ENCODE peak calls at places on chromosomes 7 and 10, in nine cellular contexts. One of them, this sample, is unnamed.

GRCh38 chr10:47081264-47081663 is 170.0 kb downstream of the PTPN20 start:
- DNase-seq in sigmoid colon: no peak
- DNase-seq in T-helper 9 cell: no peak
- DNase-seq in T-helper 2 cell: peak; percentile 51
- DNase-seq in EH: no peak
- DNase-seq in activated CD8-positive, alpha-beta memory T cell treated with anti-CD3 and anti-CD28 coated beads for 24 hours: no peak
- DNase-seq in IMR-90: no peak
- DNase-seq in colonic mucosa: no peak
- DNase-seq in activated CD4-positive, alpha-beta T cell treated with anti-CD3 and anti-CD28 coated beads for 24 hours: no peak
- DNase-seq in this sample: no peak

GRCh38 chr7:27178366-27178765 is 4.2 kb upstream of the HOXA10 start:
- DNase-seq in colonic mucosa: no peak
- DNase-seq in sigmoid colon: peak; percentile 83
- DNase-seq in activated CD8-positive, alpha-beta memory T cell treated with anti-CD3 and anti-CD28 coated beads for 24 hours: no peak
- DNase-seq in T-helper 2 cell: no peak
- DNase-seq in activated CD4-positive, alpha-beta T cell treated with anti-CD3 and anti-CD28 coated beads for 24 hours: no peak
- DNase-seq in IMR-90: no peak
- DNase-seq in EH: peak; percentile 74
- DNase-seq in T-helper 9 cell: no peak
- DNase-seq in this sample: no peak

GRCh38 chr10:108612485-108612884 is 1310.8 kb downstream of the XPNPEP1 start:
- DNase-seq in T-helper 2 cell: no peak
- DNase-seq in sigmoid colon: no peak
- DNase-seq in IMR-90: no peak
- DNase-seq in activated CD4-positive, alpha-beta T cell treated with anti-CD3 and anti-CD28 coated beads for 24 hours: no peak
- DNase-seq in colonic mucosa: no peak
- DNase-seq in activated CD8-positive, alpha-beta memory T cell treated with anti-CD3 and anti-CD28 coated beads for 24 hours: no peak
- DNase-seq in T-helper 9 cell: no peak
- DNase-seq in EH: no peak
- DNase-seq in this sample: no peak

GRCh38 chr10:113178771-113179170 is 228.7 kb downstream of the TCF7L2 start:
- DNase-seq in activated CD8-positive, alpha-beta memory T cell treated with anti-CD3 and anti-CD28 coated beads for 24 hours: no peak
- DNase-seq in colonic mucosa: no peak
- DNase-seq in sigmoid colon: no peak
- DNase-seq in IMR-90: no peak
- DNase-seq in T-helper 2 cell: no peak
- DNase-seq in EH: no peak
- DNase-seq in activated CD4-positive, alpha-beta T cell treated with anti-CD3 and anti-CD28 coated beads for 24 hours: no peak
- DNase-seq in T-helper 9 cell: no peak
- DNase-seq in this sample: no peak

GRCh38 chr10:124867304-124867703 is 65.7 kb downstream of the ABRAXAS2 start:
- DNase-seq in activated CD8-positive, alpha-beta memory T cell treated with anti-CD3 and anti-CD28 coated beads for 24 hours: no peak
- DNase-seq in T-helper 2 cell: no peak
- DNase-seq in colonic mucosa: no peak
- DNase-seq in sigmoid colon: no peak
- DNase-seq in EH: no peak
- DNase-seq in IMR-90: no peak
- DNase-seq in T-helper 9 cell: no peak
- DNase-seq in activated CD4-positive, alpha-beta T cell treated with anti-CD3 and anti-CD28 coated beads for 24 hours: no peak
- DNase-seq in this sample: no peak

GRCh38 chr10:43068781-43069515 is 7.9 kb upstream of the RET start:
- DNase-seq in activated CD4-positive, alpha-beta T cell treated with anti-CD3 and anti-CD28 coated beads for 24 hours: no peak
- DNase-seq in EH: no peak
- DNase-seq in activated CD8-positive, alpha-beta memory T cell treated with anti-CD3 and anti-CD28 coated beads for 24 hours: no peak
- DNase-seq in T-helper 2 cell: no peak
- DNase-seq in colonic mucosa: no peak
- DNase-seq in T-helper 9 cell: no peak
- DNase-seq in IMR-90: no peak
- DNase-seq in sigmoid colon: no peak
- DNase-seq in this sample: no peak

GRCh38 chr7:12481722-12482121 is 78.1 kb upstream of the VWDE start:
- DNase-seq in EH: no peak
- DNase-seq in IMR-90: no peak
- DNase-seq in sigmoid colon: no peak
- DNase-seq in T-helper 2 cell: peak; percentile 72
- DNase-seq in activated CD4-positive, alpha-beta T cell treated with anti-CD3 and anti-CD28 coated beads for 24 hours: no peak
- DNase-seq in activated CD8-positive, alpha-beta memory T cell treated with anti-CD3 and anti-CD28 coated beads for 24 hours: no peak
- DNase-seq in T-helper 9 cell: no peak
- DNase-seq in colonic mucosa: no peak
- DNase-seq in this sample: no peak

GRCh38 chr10:49414496-49414895 is 18.6 kb upstream of the DRGX start:
- DNase-seq in sigmoid colon: no peak
- DNase-seq in activated CD8-positive, alpha-beta memory T cell treated with anti-CD3 and anti-CD28 coated beads for 24 hours: no peak
- DNase-seq in activated CD4-positive, alpha-beta T cell treated with anti-CD3 and anti-CD28 coated beads for 24 hours: no peak
- DNase-seq in T-helper 2 cell: no peak
- DNase-seq in IMR-90: no peak
- DNase-seq in colonic mucosa: no peak
- DNase-seq in EH: no peak
- DNase-seq in T-helper 9 cell: no peak
- DNase-seq in this sample: no peak

GRCh38 chr7:130377178-130377577 is 3.1 kb upstream of the CPA1 start:
- DNase-seq in T-helper 2 cell: no peak
- DNase-seq in T-helper 9 cell: no peak
- DNase-seq in EH: no peak
- DNase-seq in activated CD8-positive, alpha-beta memory T cell treated with anti-CD3 and anti-CD28 coated beads for 24 hours: no peak
- DNase-seq in colonic mucosa: no peak
- DNase-seq in activated CD4-positive, alpha-beta T cell treated with anti-CD3 and anti-CD28 coated beads for 24 hours: no peak
- DNase-seq in sigmoid colon: no peak
- DNase-seq in IMR-90: no peak
- DNase-seq in this sample: no peak

GRCh38 chr7:106927541-106927940 is 62.5 kb downstream of the PIK3CG start:
- DNase-seq in colonic mucosa: no peak
- DNase-seq in activated CD4-positive, alpha-beta T cell treated with anti-CD3 and anti-CD28 coated beads for 24 hours: no peak
- DNase-seq in T-helper 2 cell: no peak
- DNase-seq in activated CD8-positive, alpha-beta memory T cell treated with anti-CD3 and anti-CD28 coated beads for 24 hours: no peak
- DNase-seq in sigmoid colon: no peak
- DNase-seq in EH: no peak
- DNase-seq in T-helper 9 cell: no peak
- DNase-seq in IMR-90: no peak
- DNase-seq in this sample: no peak

GRCh38 chr7:44727346-44728262 is 21.0 kb upstream of the ZMIZ2 start:
- DNase-seq in T-helper 9 cell: no peak
- DNase-seq in sigmoid colon: no peak
- DNase-seq in IMR-90: peak; percentile 81
- DNase-seq in T-helper 2 cell: no peak
- DNase-seq in activated CD4-positive, alpha-beta T cell treated with anti-CD3 and anti-CD28 coated beads for 24 hours: no peak
- DNase-seq in colonic mucosa: no peak
- DNase-seq in EH: peak; percentile 90
- DNase-seq in activated CD8-positive, alpha-beta memory T cell treated with anti-CD3 and anti-CD28 coated beads for 24 hours: no peak
- DNase-seq in this sample: no peak